ENCODE peak calls at places on chromosomes 1 and 21, in five cellular contexts. One of them, this sample, is unnamed.

GRCh38 chr1:228100822-228101613 is 2.1 kb downstream of the C1orf35 start:
- DNase-seq in left colon: no peak
- DNase-seq in stimulated activated CD8-positive, alpha-beta memory T cell treated with anti-CD3 and anti-CD28 coated beads, Interleukin-2, amount 100 ng/mL, for 1 hour: no peak
- DNase-seq in DMS153: no peak
- DNase-seq in C1 segment of cervical spinal cord: no peak
- DNase-seq in this sample: no peak

GRCh38 chr1:50108497-50109073 is at the start of gene ELAVL4:
- DNase-seq in stimulated activated CD8-positive, alpha-beta memory T cell treated with anti-CD3 and anti-CD28 coated beads, Interleukin-2, amount 100 ng/mL, for 1 hour: no peak
- DNase-seq in C1 segment of cervical spinal cord: no peak
- DNase-seq in left colon: no peak
- DNase-seq in DMS153: peak; percentile 95
- DNase-seq in this sample: no peak

GRCh38 chr1:25111706-25112105 is 120.6 kb downstream of the SYF2 start:
- DNase-seq in DMS153: no peak
- DNase-seq in C1 segment of cervical spinal cord: no peak
- DNase-seq in stimulated activated CD8-positive, alpha-beta memory T cell treated with anti-CD3 and anti-CD28 coated beads, Interleukin-2, amount 100 ng/mL, for 1 hour: no peak
- DNase-seq in left colon: no peak
- DNase-seq in this sample: no peak

GRCh38 chr1:234322979-234323378 is 50.3 kb upstream of the COA6 start:
- DNase-seq in DMS153: no peak
- DNase-seq in C1 segment of cervical spinal cord: no peak
- DNase-seq in left colon: peak; percentile 60
- DNase-seq in stimulated activated CD8-positive, alpha-beta memory T cell treated with anti-CD3 and anti-CD28 coated beads, Interleukin-2, amount 100 ng/mL, for 1 hour: no peak
- DNase-seq in this sample: no peak

GRCh38 chr1:27388337-27389005 is 4.0 kb upstream of the GPR3 start:
- DNase-seq in stimulated activated CD8-positive, alpha-beta memory T cell treated with anti-CD3 and anti-CD28 coated beads, Interleukin-2, amount 100 ng/mL, for 1 hour: peak; percentile 58
- DNase-seq in left colon: peak; percentile 86
- DNase-seq in DMS153: peak; percentile 49
- DNase-seq in C1 segment of cervical spinal cord: no peak
- DNase-seq in this sample: no peak

GRCh38 chr1:98749152-98749756 is 87.7 kb downstream of the SNX7 start:
- DNase-seq in stimulated activated CD8-positive, alpha-beta memory T cell treated with anti-CD3 and anti-CD28 coated beads, Interleukin-2, amount 100 ng/mL, for 1 hour: no peak
- DNase-seq in C1 segment of cervical spinal cord: no peak
- DNase-seq in DMS153: no peak
- DNase-seq in left colon: no peak
- DNase-seq in this sample: no peak

GRCh38 chr21:39651206-39651605 is 38.5 kb downstream of the B3GALT5 start:
- DNase-seq in left colon: no peak
- DNase-seq in stimulated activated CD8-positive, alpha-beta memory T cell treated with anti-CD3 and anti-CD28 coated beads, Interleukin-2, amount 100 ng/mL, for 1 hour: no peak
- DNase-seq in C1 segment of cervical spinal cord: no peak
- DNase-seq in DMS153: no peak
- DNase-seq in this sample: no peak

GRCh38 chr1:79100385-79100784 is 93.9 kb upstream of the ADGRL4 start:
- DNase-seq in stimulated activated CD8-positive, alpha-beta memory T cell treated with anti-CD3 and anti-CD28 coated beads, Interleukin-2, amount 100 ng/mL, for 1 hour: no peak
- DNase-seq in DMS153: no peak
- DNase-seq in C1 segment of cervical spinal cord: no peak
- DNase-seq in left colon: no peak
- DNase-seq in this sample: no peak

GRCh38 chr21:27146268-27146667 is 179.4 kb upstream of the ADAMTS5 start:
- DNase-seq in stimulated activated CD8-positive, alpha-beta memory T cell treated with anti-CD3 and anti-CD28 coated beads, Interleukin-2, amount 100 ng/mL, for 1 hour: no peak
- DNase-seq in DMS153: no peak
- DNase-seq in C1 segment of cervical spinal cord: no peak
- DNase-seq in left colon: no peak
- DNase-seq in this sample: no peak

GRCh38 chr1:236058141-236058626 is 6.7 kb downstream of the NID1 start:
- DNase-seq in stimulated activated CD8-positive, alpha-beta memory T cell treated with anti-CD3 and anti-CD28 coated beads, Interleukin-2, amount 100 ng/mL, for 1 hour: no peak
- DNase-seq in C1 segment of cervical spinal cord: no peak
- DNase-seq in left colon: no peak
- DNase-seq in DMS153: no peak
- DNase-seq in this sample: no peak

GRCh38 chr1:26220199-26220912 is 13.6 kb upstream of the CEP85 start:
- DNase-seq in DMS153: no peak
- DNase-seq in stimulated activated CD8-positive, alpha-beta memory T cell treated with anti-CD3 and anti-CD28 coated beads, Interleukin-2, amount 100 ng/mL, for 1 hour: no peak
- DNase-seq in left colon: no peak
- DNase-seq in C1 segment of cervical spinal cord: no peak
- DNase-seq in this sample: no peak

GRCh38 chr1:191993549-191993948 is 164.7 kb upstream of the RGS18 start:
- DNase-seq in C1 segment of cervical spinal cord: no peak
- DNase-seq in left colon: no peak
- DNase-seq in stimulated activated CD8-positive, alpha-beta memory T cell treated with anti-CD3 and anti-CD28 coated beads, Interleukin-2, amount 100 ng/mL, for 1 hour: no peak
- DNase-seq in DMS153: no peak
- DNase-seq in this sample: no peak

GRCh38 chr1:110390692-110391232 is at the start of gene SLC16A4:
- DNase-seq in DMS153: no peak
- DNase-seq in stimulated activated CD8-positive, alpha-beta memory T cell treated with anti-CD3 and anti-CD28 coated beads, Interleukin-2, amount 100 ng/mL, for 1 hour: no peak
- DNase-seq in left colon: no peak
- DNase-seq in C1 segment of cervical spinal cord: peak; percentile 4
- DNase-seq in this sample: no peak

GRCh38 chr1:180815188-180815587 is 97.5 kb upstream of the KIAA1614 start:
- DNase-seq in DMS153: peak; percentile 69
- DNase-seq in stimulated activated CD8-positive, alpha-beta memory T cell treated with anti-CD3 and anti-CD28 coated beads, Interleukin-2, amount 100 ng/mL, for 1 hour: no peak
- DNase-seq in C1 segment of cervical spinal cord: no peak
- DNase-seq in left colon: no peak
- DNase-seq in this sample: no peak

GRCh38 chr1:197675475-197676324 is 99.6 kb downstream of the DENND1B start:
- DNase-seq in DMS153: no peak
- DNase-seq in left colon: peak; percentile 9
- DNase-seq in stimulated activated CD8-positive, alpha-beta memory T cell treated with anti-CD3 and anti-CD28 coated beads, Interleukin-2, amount 100 ng/mL, for 1 hour: no peak
- DNase-seq in C1 segment of cervical spinal cord: no peak
- DNase-seq in this sample: no peak